ENCODE peak calls at places on chromosomes 7 and 10, in six cellular contexts. P, R, J, W, A and U are unnamed samples. For H3K4me1, the result is how much of the 10 kb centered on the place peaks cover.

GRCh38 chr10:123183724-123184123 is 29.5 kb downstream of the BUB3 start:
- DNase-seq in R (no peak), A (no peak), P (no peak), J (no peak), W (no peak), U (no peak)

GRCh38 chr10:14486777-14487510 is 156.2 kb upstream of the FRMD4A start:
- DNase-seq in P (no peak), R (peak), A (peak), W (peak), J (no peak), U (no peak)

GRCh38 chr10:34526758-34527730 is 288.1 kb downstream of the PARD3 start:
- DNase-seq in J (no peak), A (peak), P (no peak), W (peak), R (no peak), U (peak)

GRCh38 chr7:16939161-16939560 is 57.4 kb upstream of the AGR3 start:
- DNase-seq in A (no peak), P (no peak), J (no peak), W (no peak), R (no peak), U (no peak)

GRCh38 chr10:60123172-60123571 is 216.8 kb upstream of the CCDC6 start:
- DNase-seq in A (peak), P (no peak), J (no peak), R (no peak), W (peak), U (peak)

GRCh38 chr7:40520986-40521738 is 386.4 kb downstream of the SUGCT start:
- DNase-seq in A (no peak), P (no peak), W (no peak), J (no peak), R (no peak), U (no peak)

GRCh38 chr10:36362257-36362656 is 720.2 kb upstream of the FZD8 start:
- DNase-seq in W (no peak), P (no peak), J (no peak), R (no peak), A (no peak), U (no peak)

GRCh38 chr10:69327463-69328345 is 49.4 kb downstream of the HK1 start:
- DNase-seq in J (peak), W (no peak), P (peak), A (peak), R (peak), U (peak)

GRCh38 chr7:9242604-9243003 is 809.2 kb downstream of the NXPH1 start:
- DNase-seq in W (no peak), R (no peak), P (no peak), A (no peak), J (no peak), U (no peak)

GRCh38 chr7:93804726-93805125 is 85.8 kb downstream of the TFPI2 start:
- DNase-seq in J (no peak), A (no peak), W (no peak), P (no peak), R (no peak), U (no peak)

GRCh38 chr10:43257210-43258031 is 9.4 kb downstream of the RASGEF1A start:
- DNase-seq in J (no peak), W (no peak), A (no peak), R (peak), P (no peak), U (peak)

GRCh38 chr7:2313450-2314208 is 612 bp downstream of the SNX8 start:
- DNase-seq in J (peak), A (no peak), W (no peak), P (no peak), R (no peak), U (peak)

GRCh38 chr10:59678884-59679301 is 30.8 kb downstream of the SLC16A9 start:
- DNase-seq in R (no peak), J (peak), W (peak), A (no peak), P (no peak), U (peak)

GRCh38 chr7:39288303-39288702 is 277.9 kb upstream of the YAE1 start:
- DNase-seq in R (no peak), P (no peak), J (no peak), W (no peak), A (no peak), U (no peak)

GRCh38 chr7:3494890-3495289 is 193.8 kb downstream of the SDK1 start:
- DNase-seq in A (no peak), R (no peak), W (no peak), J (no peak), P (no peak), U (no peak)

GRCh38 chr10:110735620-110736027 is 91.5 kb downstream of the RBM20 start:
- DNase-seq in P (no peak), R (no peak), W (no peak), A (no peak), J (no peak), U (no peak)
- H3K4me1 ChIP-seq in P (under half), R (under half), W (under half), A (under half), J (under half), U (under half)

DNA sequence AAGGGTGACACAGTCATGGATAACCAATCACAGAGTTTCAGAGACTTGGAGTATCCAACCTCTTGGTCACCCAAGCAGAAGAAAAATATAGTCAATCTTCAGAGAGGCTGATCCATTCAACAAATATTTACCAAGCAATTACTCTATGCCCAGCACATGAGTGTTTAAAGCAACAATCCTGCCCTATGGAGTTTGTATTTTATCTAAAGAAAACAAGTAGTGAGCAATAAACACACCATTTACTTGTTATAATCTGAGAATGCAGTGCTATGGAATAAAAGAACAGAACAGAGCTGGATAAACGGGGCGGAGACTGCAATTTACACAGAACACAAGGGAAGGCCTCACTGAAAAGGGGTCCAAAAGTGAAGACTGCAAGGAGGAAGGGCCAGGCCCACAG is 63.8 kb downstream of the GRB10 start:
- DNase-seq in P (no peak), W (no peak), R (no peak), J (no peak), A (no peak), U (no peak)
- H3K4me1 ChIP-seq in P (half or more), W (under half), R (under half), J (half or more), A (under half), U (under half)

DNA sequence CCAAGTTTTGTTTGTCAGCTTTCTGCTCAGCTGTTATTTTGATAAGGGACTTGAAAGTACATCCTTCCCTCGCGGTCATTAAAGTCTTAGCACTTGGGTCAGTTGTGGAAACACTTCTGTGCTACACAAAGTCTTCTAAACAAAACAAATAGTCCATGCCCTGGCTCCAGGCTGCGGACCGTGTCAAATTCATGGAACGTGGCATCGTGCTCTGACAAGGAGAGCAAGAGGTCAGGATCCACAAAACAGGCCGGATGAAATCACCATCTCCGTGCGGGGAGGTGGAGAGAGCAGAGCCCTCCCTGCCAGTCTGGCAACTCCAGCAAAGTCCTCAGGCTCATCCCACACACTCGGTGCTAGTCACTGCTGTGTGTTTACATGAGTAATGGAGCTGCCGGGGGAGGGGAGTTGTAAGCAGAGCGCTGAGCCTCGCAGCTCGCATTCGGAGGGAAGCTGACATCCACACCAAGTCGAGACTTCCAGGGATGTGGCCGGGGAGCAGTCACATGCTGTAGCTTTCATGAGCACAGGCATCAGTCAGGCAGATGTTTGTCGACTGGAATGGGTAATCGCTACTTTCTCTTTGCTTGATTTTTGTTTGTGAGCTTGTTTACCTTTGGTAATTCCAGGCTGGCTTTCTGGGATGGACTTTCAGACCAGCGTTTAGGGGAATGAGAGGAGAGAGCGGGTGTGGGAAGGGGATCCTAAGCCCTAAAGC is 147.6 kb downstream of the ARID5B start:
- DNase-seq in P (peak), J (peak), R (peak), W (peak), A (peak), U (peak)
- H3K4me1 ChIP-seq in P (half or more), J (half or more), R (under half), W (half or more), A (under half), U (under half)

GRCh38 chr7:27245124-27245797 is 2.7 kb downstream of the EVX1 start:
- DNase-seq in W (no peak), R (no peak), J (no peak), P (no peak), A (no peak), U (no peak)

GRCh38 chr7:27242580-27243339 is at the start of gene EVX1:
- DNase-seq in P (no peak), J (no peak), W (peak), A (peak), R (no peak), U (peak)

GRCh38 chr7:27244488-27245123 is 2.0 kb downstream of the EVX1 start:
- DNase-seq in R (no peak), W (no peak), A (no peak), P (no peak), J (no peak), U (no peak)

GRCh38 chr7:27242046-27242579 is 489 bp upstream of the EVX1 start:
- DNase-seq in A (no peak), J (no peak), R (no peak), W (no peak), P (no peak), U (no peak)

DNA sequence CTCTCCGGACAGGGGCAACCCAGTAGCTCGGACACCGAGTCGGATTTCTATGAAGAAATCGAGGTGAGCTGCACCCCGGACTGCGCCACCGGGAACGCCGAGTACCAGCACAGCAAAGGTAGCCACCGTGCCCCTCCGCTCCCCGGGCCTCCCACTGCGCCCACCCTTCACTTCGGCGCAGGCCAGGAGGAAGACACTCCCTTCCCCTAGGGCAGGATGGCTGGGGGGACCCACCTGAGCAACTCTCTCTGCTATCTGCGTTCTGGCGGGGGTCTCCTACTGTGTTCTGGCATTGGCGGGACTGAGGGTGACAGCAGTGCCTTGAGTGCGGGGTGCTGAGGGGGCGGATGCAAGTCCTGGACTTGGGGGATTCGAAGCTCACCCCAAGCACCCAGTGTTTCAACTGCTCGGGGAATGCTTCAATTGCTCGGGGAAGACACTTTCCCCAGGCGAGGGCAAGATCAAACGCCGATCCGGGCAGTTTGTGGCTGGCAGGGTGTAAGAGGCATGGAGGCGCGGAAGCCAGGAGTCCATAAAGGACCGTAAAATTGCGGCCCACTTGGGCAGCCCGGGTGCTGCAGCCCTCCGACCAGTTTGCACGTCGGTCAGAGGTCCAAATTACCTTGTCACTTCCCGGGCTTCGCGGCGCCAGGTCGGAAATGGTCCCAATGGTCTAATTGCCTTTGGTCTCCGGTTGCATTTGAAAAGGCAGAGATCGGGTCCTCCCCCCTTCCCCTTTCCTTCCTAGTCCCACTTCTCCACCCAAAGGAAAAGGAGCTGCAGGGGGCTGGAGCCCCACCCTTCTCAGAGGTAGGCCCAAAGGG is 950 bp downstream of the EVX1 start:
- DNase-seq in J (no peak), A (no peak), P (no peak), W (no peak), R (no peak), U (no peak)
- H3K4me1 ChIP-seq in J (half or more), A (under half), P (under half), W (under half), R (under half), U (under half)

DNA sequence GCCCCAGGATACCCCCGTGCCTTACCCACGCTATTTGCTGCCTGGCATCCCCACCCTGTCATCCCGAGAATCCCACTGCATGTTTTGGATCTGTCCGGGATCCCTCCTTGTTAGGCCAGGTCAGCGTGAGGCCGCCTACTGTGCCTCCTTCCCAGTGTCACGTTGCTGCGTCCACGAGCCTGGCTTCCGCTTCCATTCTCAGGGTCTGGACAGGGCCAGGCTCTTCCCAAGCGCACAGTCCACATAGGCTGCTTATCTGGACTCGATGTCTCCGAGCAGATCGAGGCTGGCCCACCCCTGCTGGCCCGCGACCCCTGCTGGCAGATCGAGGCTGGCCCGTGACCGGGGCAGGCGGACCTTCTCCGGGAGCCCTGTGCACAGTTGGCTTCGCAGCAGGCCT is 27.1 kb downstream of the FOXK1 start:
- DNase-seq in P (no peak), W (no peak), J (no peak), A (no peak), R (no peak), U (no peak)
- H3K4me1 ChIP-seq in P (half or more), W (under half), J (half or more), A (under half), R (under half), U (under half)

GRCh38 chr10:124526621-124527267 is 65.1 kb downstream of the LHPP start:
- DNase-seq in R (peak), W (no peak), P (peak), J (no peak), A (no peak), U (no peak)
- H3K4me1 ChIP-seq in R (under half), W (under half), P (under half), J (under half), A (under half), U (under half)

GRCh38 chr7:44287488-44288380 is 37.7 kb downstream of the CAMK2B start:
- DNase-seq in A (no peak), J (peak), R (peak), W (no peak), P (peak), U (peak)
- H3K4me1 ChIP-seq in A (under half), J (under half), R (under half), W (under half), P (under half), U (under half)

GRCh38 chr7:12716134-12716667 is 28.8 kb downstream of the ARL4A start:
- DNase-seq in R (no peak), J (no peak), P (no peak), W (peak), A (no peak), U (no peak)

GRCh38 chr7:12713625-12714435 is 26.4 kb downstream of the ARL4A start:
- DNase-seq in R (no peak), P (no peak), A (no peak), W (peak), J (no peak), U (no peak)

GRCh38 chr7:12714436-12714737 is 27.0 kb downstream of the ARL4A start:
- DNase-seq in J (no peak), R (no peak), W (no peak), P (no peak), A (no peak), U (no peak)

GRCh38 chr7:12716722-12717121 is 29.3 kb downstream of the ARL4A start:
- DNase-seq in R (no peak), J (no peak), A (no peak), P (no peak), W (no peak), U (no peak)

GRCh38 chr7:12715372-12716133 is 28.1 kb downstream of the ARL4A start:
- DNase-seq in W (peak), P (peak), R (peak), A (peak), J (peak), U (peak)
- H3K4me1 ChIP-seq in W (half or more), P (under half), R (under half), A (under half), J (under half), U (under half)

GRCh38 chr7:108307246-108307982 is 148.8 kb downstream of the NRCAM start:
- DNase-seq in P (no peak), J (no peak), A (no peak), R (no peak), W (no peak), U (no peak)

GRCh38 chr7:108308276-108308675 is 148.0 kb downstream of the NRCAM start:
- DNase-seq in A (no peak), J (no peak), W (no peak), P (no peak), R (no peak), U (no peak)

GRCh38 chr7:108311446-108312168 is 144.6 kb downstream of the NRCAM start:
- DNase-seq in A (no peak), W (no peak), P (no peak), J (no peak), R (no peak), U (no peak)

GRCh38 chr7:108310351-108310750 is 145.9 kb downstream of the NRCAM start:
- DNase-seq in R (no peak), J (no peak), P (no peak), A (no peak), W (no peak), U (no peak)

GRCh38 chr7:108308913-108309312 is 147.3 kb downstream of the NRCAM start:
- DNase-seq in P (no peak), R (no peak), J (no peak), W (no peak), A (no peak), U (no peak)
- H3K4me1 ChIP-seq in P (under half), R (under half), J (under half), W (half or more), A (under half), U (under half)

GRCh38 chr10:80463868-80464267 is 9.8 kb downstream of the TSPAN14 start:
- DNase-seq in P (no peak), A (no peak), R (peak), J (no peak), W (no peak), U (no peak)
- H3K4me1 ChIP-seq in P (half or more), A (under half), R (half or more), J (half or more), W (half or more), U (under half)